ENCODE peak calls at places on chromosomes 1 and 21, in nine cellular contexts. U is foreskin fibroblast, S is thyroid gland, P is thoracic aorta, Y is upper lobe of right lung, K is left lung, I is lower lobe of right lung, Q is heart right ventricle, H is AG09309. W is an unnamed sample.

GRCh38 chr1:246875041-246876026 is 56.4 kb downstream of the AHCTF1 start:
- DNase-seq in U (peak; percentile 60), S (no peak), P (no peak), Y (no peak), K (no peak), I (no peak), Q (no peak), H (peak; percentile 32), W (peak; percentile 22)

GRCh38 chr1:36609241-36610027 is 126.7 kb upstream of the CSF3R start:
- DNase-seq in U (peak; percentile 18), S (peak; percentile 32), P (no peak), Y (peak; percentile 64), K (no peak), I (no peak), Q (peak; percentile 7), H (peak; percentile 8), W (peak; percentile 19)

GRCh38 chr1:109718495-109718894 is 6.4 kb downstream of the GSTM5 start:
- DNase-seq in U (no peak), S (no peak), P (no peak), Y (no peak), K (no peak), I (no peak), Q (no peak), H (no peak), W (no peak)

GRCh38 chr1:168722964-168723363 is 6.0 kb downstream of the DPT start:
- DNase-seq in U (no peak), S (no peak), P (no peak), Y (no peak), K (no peak), I (no peak), Q (no peak), H (no peak), W (no peak)

GRCh38 chr21:33670076-33670475 is 27.8 kb downstream of the ITSN1 start:
- DNase-seq in U (peak; percentile 50), S (no peak), P (no peak), Y (no peak), K (no peak), I (no peak), Q (no peak), H (no peak), W (no peak)

GRCh38 chr21:29719561-29719960 is 220.2 kb downstream of the GRIK1 start:
- DNase-seq in U (no peak), S (no peak), P (no peak), Y (no peak), K (no peak), I (no peak), Q (no peak), H (no peak), W (no peak)

GRCh38 chr1:26376050-26376449 is 3.5 kb upstream of the ZNF683 start:
- DNase-seq in U (no peak), S (no peak), P (no peak), Y (no peak), K (no peak), I (no peak), Q (no peak), H (no peak), W (no peak)

GRCh38 chr1:99745061-99745460 is 21.4 kb downstream of the FRRS1 start:
- DNase-seq in U (no peak), S (no peak), P (no peak), Y (no peak), K (no peak), I (no peak), Q (no peak), H (no peak), W (no peak)

GRCh38 chr1:179876289-179876715 is 1.3 kb downstream of the TOR1AIP2 start:
- DNase-seq in U (peak; percentile 30), S (no peak), P (no peak), Y (no peak), K (no peak), I (no peak), Q (no peak), H (no peak), W (no peak)

GRCh38 chr1:3011631-3012510 is 9.4 kb upstream of the ACTRT2 start:
- DNase-seq in U (no peak), S (no peak), P (no peak), Y (peak; percentile 46), K (peak; percentile 74), I (peak; percentile 29), Q (no peak), H (no peak), W (no peak)

GRCh38 chr1:237736372-237737029 is 154.2 kb downstream of the ZP4 start:
- DNase-seq in U (no peak), S (no peak), P (no peak), Y (no peak), K (no peak), I (no peak), Q (no peak), H (no peak), W (no peak)

GRCh38 chr21:39079617-39080016 is 103.6 kb downstream of the PSMG1 start:
- DNase-seq in U (peak; percentile 7), S (peak; percentile 39), P (no peak), Y (peak; percentile 96), K (peak; percentile 95), I (peak; percentile 96), Q (peak; percentile 64), H (no peak), W (no peak)

GRCh38 chr1:2314297-2314802 is 77.0 kb downstream of the MORN1 start:
- DNase-seq in U (peak; percentile 60), S (peak; percentile 81), P (no peak), Y (peak; percentile 88), K (peak; percentile 86), I (peak; percentile 79), Q (peak; percentile 73), H (no peak), W (no peak)

GRCh38 chr1:185719021-185719420 is 15.2 kb upstream of the HMCN1 start:
- DNase-seq in U (peak; percentile 92), S (no peak), P (no peak), Y (no peak), K (no peak), I (no peak), Q (peak; percentile 15), H (peak; percentile 91), W (peak; percentile 82)

GRCh38 chr1:219143735-219144134 is 29.9 kb upstream of the LYPLAL1 start:
- DNase-seq in U (peak; percentile 36), S (no peak), P (no peak), Y (no peak), K (no peak), I (no peak), Q (no peak), H (no peak), W (no peak)

GRCh38 chr1:184903111-184903692 is 71.1 kb downstream of the NIBAN1 start:
- DNase-seq in U (no peak), S (no peak), P (no peak), Y (no peak), K (no peak), I (no peak), Q (no peak), H (no peak), W (no peak)

GRCh38 chr1:228472655-228473054 is 14.5 kb upstream of the RNF187 start:
- DNase-seq in U (no peak), S (no peak), P (no peak), Y (no peak), K (no peak), I (no peak), Q (no peak), H (no peak), W (no peak)

GRCh38 chr1:244030481-244031040 is 20.5 kb upstream of the ZBTB18 start:
- DNase-seq in U (no peak), S (no peak), P (no peak), Y (no peak), K (no peak), I (no peak), Q (no peak), H (no peak), W (no peak)

GRCh38 chr1:112007169-112007568 is 17.7 kb upstream of the KCND3 start:
- DNase-seq in U (no peak), S (no peak), P (no peak), Y (no peak), K (no peak), I (no peak), Q (no peak), H (no peak), W (no peak)

DNA sequence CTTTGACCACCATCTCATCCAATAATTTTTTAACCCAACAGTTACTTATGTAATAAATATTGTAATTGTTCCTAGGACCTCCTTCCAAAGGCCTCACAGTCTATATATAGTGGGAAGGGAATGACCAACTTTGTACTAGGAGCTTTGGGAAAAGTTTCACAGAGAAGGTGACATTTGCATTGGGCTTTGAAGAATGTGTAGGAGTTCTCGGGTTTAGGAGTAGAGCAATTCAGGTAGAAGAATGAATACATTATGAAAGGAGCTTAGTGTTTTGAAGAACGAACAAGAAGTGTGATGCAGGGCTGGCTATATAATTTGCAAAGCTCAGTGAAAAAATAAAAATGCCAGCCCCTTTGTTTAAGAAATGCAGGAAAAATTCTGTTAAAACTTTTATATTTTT is 330.4 kb upstream of the DEPDC1 start:
- DNase-seq in U (no peak), S (no peak), P (no peak), Y (no peak), K (no peak), I (no peak), Q (no peak), H (no peak), W (no peak)
- H3K4me3 ChIP-seq in U (no peak overlapping the region), S (no peak overlapping the region), P (no peak overlapping the region), Y (no peak overlapping the region), K (no peak overlapping the region), I (no peak overlapping the region), Q (no peak overlapping the region), H (no peak overlapping the region), W (no peak overlapping the region)

DNA sequence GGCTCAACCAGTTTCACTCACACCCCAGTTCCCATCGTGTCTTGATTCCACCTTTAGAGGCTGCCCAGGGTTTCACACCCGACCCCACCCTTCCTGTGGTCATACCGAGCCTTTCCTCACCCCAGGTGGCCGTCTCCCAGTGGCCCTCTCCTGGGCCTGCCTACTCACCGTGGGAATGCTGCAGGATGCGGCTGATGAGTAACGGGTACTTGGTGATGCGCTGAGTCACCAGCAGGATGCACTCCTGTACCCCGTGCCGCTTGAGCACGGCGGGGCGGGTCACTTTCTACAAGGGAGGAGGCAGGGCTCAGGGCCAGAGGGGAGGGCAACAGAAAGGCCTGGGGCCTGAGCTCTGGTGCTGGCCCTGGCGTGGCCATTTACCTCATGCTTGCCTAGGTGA is 16.4 kb downstream of the ARHGEF2 start:
- DNase-seq in U (peak; percentile 96), S (no peak), P (peak; percentile 78), Y (no peak), K (peak; percentile 92), I (no peak), Q (peak; percentile 66), H (peak; percentile 83), W (peak; percentile 81)
- TF ChIP-seq CTCF in U (peak; percentile 30), S (no peak), P (peak; percentile 34), Y (peak; percentile 33), K (peak; percentile 29), I (peak; percentile 34), Q (peak; percentile 18), H (peak; percentile 53), W (peak; percentile 44)

DNA sequence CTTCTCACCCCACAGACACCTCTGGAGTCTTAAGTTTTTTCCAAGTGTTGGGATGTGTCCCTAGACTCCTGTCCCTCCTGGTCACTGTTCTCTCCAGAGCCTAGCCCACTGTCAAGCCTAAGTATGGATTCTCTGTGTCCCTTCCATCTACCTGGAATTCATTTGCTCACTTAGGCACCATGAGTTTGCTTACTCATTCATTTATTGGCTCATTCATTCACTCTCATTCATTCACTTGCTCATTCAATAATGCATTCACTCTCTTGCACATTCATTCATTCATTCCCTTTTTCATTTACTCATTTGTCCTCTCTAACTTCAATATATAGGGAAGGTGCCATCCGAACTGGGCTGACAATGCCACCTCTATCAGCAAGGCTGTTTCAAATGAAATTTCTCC is 1.6 kb downstream of the S100A16 start:
- DNase-seq in U (no peak), S (no peak), P (no peak), Y (no peak), K (no peak), I (no peak), Q (no peak), H (no peak), W (no peak)
- H3K4me3 ChIP-seq in U (peak overlapping the region; percentile 54), S (no peak overlapping the region), P (peak overlapping the region; percentile 87), Y (peak overlapping the region; percentile 22), K (peak overlapping the region; percentile 51), I (peak overlapping the region; percentile 62), Q (peak overlapping the region; percentile 67), H (peak overlapping the region; percentile 69), W (peak overlapping the region; percentile 90)

GRCh38 chr21:43829575-43830119 is 35.4 kb upstream of the AGPAT3 start:
- DNase-seq in U (no peak), S (no peak), P (no peak), Y (no peak), K (peak; percentile 51), I (no peak), Q (no peak), H (no peak), W (no peak)
- TF ChIP-seq CTCF in U (no peak), S (no peak), P (no peak), Y (no peak), K (no peak), I (peak; percentile 10), Q (no peak), H (no peak), W (no peak)